ENCODE peak calls at places on chromosomes 2 and 18, in four cellular contexts. T is SK-N-DZ, G is astrocyte of the spinal cord, U is bronchial epithelial cell. C is an unnamed sample.

GRCh38 chr2:202072226-202072625 is 829 bp upstream of the KIAA2012 start:
- DNase-seq in T (no peak), G (no peak), U (no peak), C (no peak)

GRCh38 chr2:40448476-40449079 is 3.3 kb downstream of the SLC8A1 start:
- DNase-seq in T (peak; percentile 80), G (no peak), U (peak; percentile 37), C (peak; percentile 75)

GRCh38 chr2:95073856-95074662 is 47.5 kb downstream of the MRPS5 start:
- DNase-seq in T (no peak), G (no peak), U (no peak), C (peak; percentile 66)

GRCh38 chr2:16763056-16763455 is 97.4 kb upstream of the CYRIA start:
- DNase-seq in T (no peak), G (no peak), U (peak; percentile 44), C (no peak)

GRCh38 chr18:59748628-59749360 is 51.6 kb upstream of the CCBE1 start:
- DNase-seq in T (no peak), G (peak; percentile 89), U (peak; percentile 91), C (no peak)

GRCh38 chr2:120439637-120440384 is 93.9 kb downstream of the INHBB start:
- DNase-seq in T (no peak), G (no peak), U (no peak), C (no peak)

GRCh38 chr2:98828369-98828744 is 97.4 kb upstream of the MGAT4A start:
- DNase-seq in T (no peak), G (no peak), U (no peak), C (no peak)

GRCh38 chr2:9951522-9952285 is at the start of gene GRHL1:
- DNase-seq in T (peak; percentile 87), G (peak; percentile 88), U (peak; percentile 68), C (peak; percentile 94)